ENCODE peak calls at places on chromosomes 6 and 20, in seven cellular contexts. One of them, this sample, is unnamed.

GRCh38 chr6:141878686-141879085 is 254.0 kb upstream of the GJE1 start:
- DNase-seq in IMR-90: no peak
- DNase-seq in GF-D8: no peak
- DNase-seq in B cell: no peak
- DNase-seq in A172: peak
- DNase-seq in fibroblast of the aortic adventitia: no peak
- DNase-seq in T-helper 1 cell: no peak
- DNase-seq in this sample: no peak

GRCh38 chr6:109015185-109015584 is 79.5 kb downstream of the SESN1 start:
- DNase-seq in GF-D8: no peak
- DNase-seq in IMR-90: no peak
- DNase-seq in fibroblast of the aortic adventitia: no peak
- DNase-seq in T-helper 1 cell: no peak
- DNase-seq in B cell: no peak
- DNase-seq in A172: no peak
- DNase-seq in this sample: no peak

GRCh38 chr6:112990971-112991370 is 643.8 kb downstream of the RFPL4B start:
- DNase-seq in A172: no peak
- DNase-seq in GF-D8: no peak
- DNase-seq in B cell: no peak
- DNase-seq in IMR-90: peak
- DNase-seq in T-helper 1 cell: no peak
- DNase-seq in fibroblast of the aortic adventitia: no peak
- DNase-seq in this sample: no peak

GRCh38 chr6:19538086-19538485 is 299.1 kb upstream of the ID4 start:
- DNase-seq in GF-D8: no peak
- DNase-seq in T-helper 1 cell: no peak
- DNase-seq in fibroblast of the aortic adventitia: no peak
- DNase-seq in A172: no peak
- DNase-seq in IMR-90: no peak
- DNase-seq in B cell: no peak
- DNase-seq in this sample: no peak

GRCh38 chr20:62205618-62206387 is 14.3 kb downstream of the HRH3 start:
- DNase-seq in GF-D8: no peak
- DNase-seq in B cell: no peak
- DNase-seq in A172: no peak
- DNase-seq in IMR-90: no peak
- DNase-seq in T-helper 1 cell: no peak
- DNase-seq in fibroblast of the aortic adventitia: no peak
- DNase-seq in this sample: no peak

GRCh38 chr6:113476937-113477839 is 380.0 kb upstream of the MARCKS start:
- DNase-seq in B cell: no peak
- DNase-seq in A172: no peak
- DNase-seq in T-helper 1 cell: no peak
- DNase-seq in IMR-90: peak
- DNase-seq in GF-D8: no peak
- DNase-seq in fibroblast of the aortic adventitia: no peak
- DNase-seq in this sample: no peak

GRCh38 chr6:129667621-129668020 is 42.4 kb downstream of the ARHGAP18 start:
- DNase-seq in A172: no peak
- DNase-seq in fibroblast of the aortic adventitia: peak
- DNase-seq in T-helper 1 cell: no peak
- DNase-seq in IMR-90: peak
- DNase-seq in B cell: no peak
- DNase-seq in GF-D8: peak
- DNase-seq in this sample: no peak

GRCh38 chr6:56463443-56463842 is 179.2 kb downstream of the DST start:
- DNase-seq in B cell: no peak
- DNase-seq in IMR-90: no peak
- DNase-seq in fibroblast of the aortic adventitia: no peak
- DNase-seq in GF-D8: no peak
- DNase-seq in A172: no peak
- DNase-seq in T-helper 1 cell: no peak
- DNase-seq in this sample: no peak

GRCh38 chr6:157076427-157076774 is 246.9 kb downstream of the TMEM242 start:
- DNase-seq in B cell: no peak
- DNase-seq in GF-D8: no peak
- DNase-seq in T-helper 1 cell: no peak
- DNase-seq in fibroblast of the aortic adventitia: no peak
- DNase-seq in IMR-90: no peak
- DNase-seq in A172: no peak
- DNase-seq in this sample: no peak

GRCh38 chr20:50353289-50353961 is 156.8 kb upstream of the PTPN1 start:
- DNase-seq in A172: no peak
- DNase-seq in IMR-90: no peak
- DNase-seq in fibroblast of the aortic adventitia: no peak
- DNase-seq in B cell: no peak
- DNase-seq in GF-D8: peak
- DNase-seq in T-helper 1 cell: no peak
- DNase-seq in this sample: no peak

GRCh38 chr6:78835817-78836216 is 31.5 kb upstream of the IRAK1BP1 start:
- DNase-seq in B cell: no peak
- DNase-seq in A172: peak
- DNase-seq in T-helper 1 cell: no peak
- DNase-seq in GF-D8: no peak
- DNase-seq in IMR-90: peak
- DNase-seq in fibroblast of the aortic adventitia: peak
- DNase-seq in this sample: no peak

GRCh38 chr6:168136001-168136400 is 57.0 kb upstream of the FRMD1 start:
- DNase-seq in B cell: no peak
- DNase-seq in fibroblast of the aortic adventitia: no peak
- DNase-seq in A172: no peak
- DNase-seq in GF-D8: no peak
- DNase-seq in IMR-90: no peak
- DNase-seq in T-helper 1 cell: no peak
- DNase-seq in this sample: no peak

GRCh38 chr6:34645627-34646026 is 50.9 kb downstream of the ILRUN start:
- DNase-seq in A172: no peak
- DNase-seq in T-helper 1 cell: no peak
- DNase-seq in GF-D8: no peak
- DNase-seq in B cell: no peak
- DNase-seq in IMR-90: no peak
- DNase-seq in fibroblast of the aortic adventitia: no peak
- DNase-seq in this sample: no peak

This sample was measured in T1000.